ENCODE peak calls at places on chromosomes 5 and 9, in eight cellular contexts. I is endothelial cell of umbilical vein, M is adrenal gland, J is Peyer's patch, U is ovary, A is IMR-90, W is body of pancreas, L is lower leg skin. Y is an unnamed sample.

GRCh38 chr5:68562308-68562707 is 346.8 kb downstream of the PIK3R1 start:
- DNase-seq in I (no peak), M (peak), J (no peak), U (peak), A (peak), W (peak), L (no peak), Y (no peak)

GRCh38 chr9:112439825-112440224 is 46.8 kb upstream of the KIAA1958 start:
- DNase-seq in I (no peak), M (no peak), J (no peak), U (no peak), A (no peak), W (no peak), L (no peak), Y (no peak)

GRCh38 chr9:98991981-98992884 is 48.5 kb downstream of the COL15A1 start:
- DNase-seq in I (no peak), M (peak), J (no peak), U (no peak), A (no peak), W (no peak), L (peak), Y (no peak)

GRCh38 chr9:14312721-14313377 is 1.1 kb downstream of the NFIB start:
- DNase-seq in I (peak), M (peak), J (peak), U (peak), A (no peak), W (peak), L (no peak), Y (no peak)

GRCh38 chr9:99391937-99392574 is 170.0 kb downstream of the SEC61B start:
- DNase-seq in I (peak), M (no peak), J (no peak), U (no peak), A (no peak), W (no peak), L (no peak), Y (no peak)

GRCh38 chr5:172303090-172303995 is 19.8 kb upstream of the UBTD2 start:
- DNase-seq in I (no peak), M (peak), J (no peak), U (no peak), A (no peak), W (no peak), L (no peak), Y (no peak)

GRCh38 chr5:112386716-112387115 is 32.4 kb downstream of the EPB41L4A start:
- DNase-seq in I (no peak), M (no peak), J (no peak), U (no peak), A (no peak), W (no peak), L (no peak), Y (no peak)

GRCh38 chr9:68522954-68523353 is 17.7 kb downstream of the TMEM252 start:
- DNase-seq in I (no peak), M (no peak), J (no peak), U (no peak), A (no peak), W (no peak), L (no peak), Y (no peak)

GRCh38 chr5:5387789-5388188 is 34.7 kb upstream of the ICE1 start:
- DNase-seq in I (no peak), M (no peak), J (no peak), U (no peak), A (no peak), W (no peak), L (no peak), Y (no peak)

GRCh38 chr5:141657937-141658545 is 6.8 kb upstream of the FCHSD1 start:
- DNase-seq in I (peak), M (no peak), J (no peak), U (no peak), A (peak), W (no peak), L (no peak), Y (peak)

GRCh38 chr5:59810041-59810440 is 83.5 kb downstream of the PDE4D start:
- DNase-seq in I (peak), M (peak), J (peak), U (peak), A (peak), W (peak), L (peak), Y (no peak)

GRCh38 chr5:64506567-64507321 is 929 bp downstream of the RGS7BP start:
- DNase-seq in I (no peak), M (peak), J (no peak), U (no peak), A (no peak), W (no peak), L (no peak), Y (no peak)

GRCh38 chr5:14457475-14457874 is 124.1 kb upstream of the OTULINL start:
- DNase-seq in I (no peak), M (peak), J (no peak), U (no peak), A (no peak), W (peak), L (no peak), Y (no peak)

GRCh38 chr5:122089614-122090013 is 11.6 kb upstream of the LOX start:
- DNase-seq in I (peak), M (no peak), J (no peak), U (no peak), A (peak), W (no peak), L (no peak), Y (no peak)

GRCh38 chr5:133579766-133580165 is 32.6 kb downstream of the FSTL4 start:
- DNase-seq in I (no peak), M (no peak), J (no peak), U (no peak), A (no peak), W (no peak), L (peak), Y (no peak)
- TF ChIP-seq POLR2A in I (no peak), M (no peak), J (no peak), U (no peak), A (no peak), W (no peak), L (no peak), Y (no peak)

GRCh38 chr9:74555625-74556024 is 58.5 kb downstream of the RORB start:
- DNase-seq in I (no peak), M (no peak), J (no peak), U (no peak), A (no peak), W (no peak), L (no peak), Y (no peak)
- TF ChIP-seq POLR2A in I (no peak), M (no peak), J (no peak), U (no peak), A (no peak), W (no peak), L (no peak), Y (no peak)

DNA sequence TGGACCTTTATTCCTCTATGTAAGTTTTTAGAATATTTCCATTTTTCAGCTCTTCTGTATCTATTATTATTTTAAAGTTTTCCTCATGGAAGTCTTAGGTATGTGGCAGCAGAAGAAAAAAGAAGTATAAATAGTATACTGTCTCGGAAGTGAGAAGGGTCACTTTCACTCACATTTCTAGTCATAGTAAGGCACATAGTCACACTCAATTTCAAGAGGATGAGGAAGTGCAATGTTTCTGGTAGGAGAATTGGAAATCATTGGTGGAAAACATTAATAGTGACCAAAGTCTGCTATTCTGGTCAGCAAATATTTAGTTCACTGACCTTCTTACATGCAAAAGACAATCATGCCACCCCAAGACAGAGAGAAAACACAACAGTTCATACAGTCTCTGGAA is 35.2 kb upstream of the TNFSF8 start:
- DNase-seq in I (no peak), M (no peak), J (no peak), U (no peak), A (no peak), W (no peak), L (no peak), Y (no peak)
- TF ChIP-seq POLR2A in I (no peak), M (no peak), J (no peak), U (no peak), A (no peak), W (no peak), L (no peak), Y (no peak)

DNA sequence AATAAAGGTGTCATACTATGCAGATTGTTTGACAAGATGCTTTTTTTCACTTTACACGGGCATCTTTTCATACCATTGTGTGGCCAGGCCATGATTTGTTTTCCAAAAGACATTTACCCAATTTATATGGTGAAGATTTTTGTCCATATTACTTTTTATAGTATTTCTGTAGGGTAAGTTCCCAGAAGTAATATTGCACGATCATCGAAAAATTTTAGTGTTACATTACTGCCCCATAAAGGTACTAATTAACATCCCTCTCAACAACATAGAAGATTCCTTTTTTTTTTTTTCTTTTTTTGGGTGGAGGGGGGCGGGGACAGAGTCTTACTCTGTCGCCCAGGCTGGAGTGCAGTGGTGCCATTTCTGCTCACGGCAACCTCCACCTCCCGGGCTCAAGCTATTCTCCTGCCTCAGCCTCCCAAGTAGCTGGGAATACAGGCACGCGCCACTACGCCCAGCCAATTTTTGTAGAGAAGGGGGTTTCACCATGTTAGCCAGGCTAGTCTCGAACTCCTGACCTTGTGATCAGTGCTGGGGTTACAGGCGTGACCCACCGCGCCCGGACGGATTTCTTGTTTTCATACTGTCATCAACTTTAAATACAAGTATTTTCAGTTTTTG is 1.2 kb upstream of the ROPN1L start:
- DNase-seq in I (no peak), M (no peak), J (no peak), U (no peak), A (no peak), W (no peak), L (no peak), Y (no peak)
- TF ChIP-seq POLR2A in I (no peak), M (no peak), J (no peak), U (no peak), A (no peak), W (no peak), L (no peak), Y (no peak)

GRCh38 chr9:89482056-89482784 is 15.7 kb downstream of the SEMA4D start:
- DNase-seq in I (no peak), M (peak), J (no peak), U (no peak), A (no peak), W (no peak), L (peak), Y (no peak)

GRCh38 chr9:89481161-89481915 is 16.6 kb downstream of the SEMA4D start:
- DNase-seq in I (no peak), M (peak), J (no peak), U (no peak), A (no peak), W (no peak), L (peak), Y (no peak)

GRCh38 chr9:89482950-89483349 is 15.0 kb downstream of the SEMA4D start:
- DNase-seq in I (no peak), M (peak), J (no peak), U (no peak), A (no peak), W (no peak), L (peak), Y (no peak)

GRCh38 chr9:89484475-89485404 is 13.2 kb downstream of the SEMA4D start:
- DNase-seq in I (no peak), M (peak), J (no peak), U (no peak), A (peak), W (no peak), L (peak), Y (no peak)

GRCh38 chr9:89483592-89484474 is 14.1 kb downstream of the SEMA4D start:
- DNase-seq in I (no peak), M (peak), J (no peak), U (no peak), A (no peak), W (no peak), L (peak), Y (no peak)
- TF ChIP-seq POLR2A in I (no peak), M (no peak), J (no peak), U (no peak), A (no peak), W (no peak), L (no peak), Y (no peak)

DNA sequence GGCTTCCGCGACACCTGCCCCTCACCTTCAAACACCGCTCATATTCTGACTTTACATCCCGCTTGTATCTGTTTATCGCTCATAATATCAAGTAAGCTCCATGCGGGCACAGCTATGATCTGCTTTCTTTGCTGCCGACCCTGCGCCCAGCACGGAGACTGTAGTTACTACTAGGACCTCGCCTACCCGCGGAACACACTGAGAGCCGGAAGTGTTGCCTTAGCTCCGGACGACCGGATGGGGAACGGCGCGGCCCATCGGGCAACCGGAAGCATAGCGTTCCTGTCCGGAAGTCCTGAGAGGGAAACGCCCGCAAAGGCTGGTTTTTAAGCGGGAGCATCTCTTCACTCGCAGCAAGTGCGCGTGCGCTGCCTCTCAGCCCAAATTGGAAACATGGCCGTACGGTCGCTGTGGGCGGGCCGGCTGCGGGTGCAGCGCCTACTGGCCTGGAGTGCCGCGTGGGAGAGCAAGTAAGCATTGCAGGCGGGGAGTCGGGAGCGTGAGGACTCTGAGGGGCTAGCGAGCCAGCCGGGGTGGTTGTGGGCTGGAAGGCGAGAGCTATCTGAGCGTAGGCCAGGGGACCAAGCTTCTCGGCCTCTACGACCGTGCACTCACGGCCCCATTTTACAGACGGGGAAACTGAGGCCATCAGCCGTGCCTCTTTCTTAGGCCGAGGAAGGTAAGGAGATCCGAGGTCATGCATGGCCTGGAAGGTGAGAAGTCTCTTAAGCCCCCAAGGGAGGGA is at the start of gene GRPEL2:
- DNase-seq in I (peak), M (peak), J (peak), U (peak), A (peak), W (peak), L (peak), Y (peak)
- TF ChIP-seq POLR2A in I (peak), M (peak), J (peak), U (peak), A (peak), W (peak), L (no peak), Y (peak)